ENCODE peak calls at places on chromosomes 11 and 22, in nine cellular contexts. E is cardiac muscle cell, C is GM23248, F is HCT116, M is IMR-90, P is neural progenitor cell, I is right lobe of liver, J is H9, Q is heart right ventricle. R is an unnamed sample.

GRCh38 chr11:102279641-102280170 is 37.6 kb upstream of the BIRC3 start:
- DNase-seq in E (peak; percentile 48), C (peak; percentile 61), F (no peak), M (peak; percentile 84), P (no peak), I (no peak), J (no peak), Q (no peak), R (peak; percentile 38)

GRCh38 chr11:61905801-61906521 is 11.4 kb downstream of the RAB3IL1 start:
- DNase-seq in E (no peak), C (no peak), F (no peak), M (no peak), P (no peak), I (no peak), J (no peak), Q (no peak), R (no peak)

GRCh38 chr22:46287873-46288751 is 8.6 kb upstream of the GTSE1 start:
- DNase-seq in E (no peak), C (no peak), F (no peak), M (no peak), P (no peak), I (peak; percentile 46), J (no peak), Q (peak; percentile 47), R (no peak)

GRCh38 chr22:49964493-49965290 is 4.1 kb downstream of the PIM3 start:
- DNase-seq in E (no peak), C (no peak), F (no peak), M (no peak), P (peak; percentile 1), I (peak; percentile 35), J (peak; percentile 23), Q (peak; percentile 17), R (peak; percentile 20)

GRCh38 chr22:48796295-48797015 is 1031.2 kb downstream of the BRD1 start:
- DNase-seq in E (no peak), C (no peak), F (no peak), M (no peak), P (peak; percentile 29), I (no peak), J (peak; percentile 74), Q (no peak), R (no peak)

GRCh38 chr11:112555491-112556364 is 295.1 kb upstream of the PLET1 start:
- DNase-seq in E (peak; percentile 79), C (peak; percentile 34), F (peak; percentile 8), M (peak; percentile 35), P (peak; percentile 75), I (peak; percentile 60), J (peak; percentile 79), Q (peak; percentile 63), R (peak; percentile 29)

GRCh38 chr22:20931126-20931654 is 14.0 kb downstream of the CRKL start:
- DNase-seq in E (no peak), C (no peak), F (no peak), M (no peak), P (no peak), I (no peak), J (no peak), Q (no peak), R (no peak)

GRCh38 chr11:19595840-19596751 is 116.5 kb upstream of the NAV2 start:
- DNase-seq in E (no peak), C (peak; percentile 94), F (no peak), M (peak; percentile 90), P (no peak), I (peak; percentile 82), J (no peak), Q (peak; percentile 54), R (peak; percentile 81)

GRCh38 chr22:29704528-29705285 is 15.1 kb upstream of the CABP7 start:
- DNase-seq in E (no peak), C (peak; percentile 68), F (no peak), M (peak; percentile 76), P (no peak), I (no peak), J (no peak), Q (no peak), R (no peak)

GRCh38 chr11:21921151-21921550 is 271.7 kb upstream of the ANO5 start:
- DNase-seq in E (no peak), C (no peak), F (no peak), M (no peak), P (peak; percentile 74), I (no peak), J (no peak), Q (no peak), R (no peak)

GRCh38 chr11:123702137-123702536 is 39.3 kb downstream of the ZNF202 start:
- DNase-seq in E (no peak), C (no peak), F (no peak), M (no peak), P (no peak), I (no peak), J (no peak), Q (peak; percentile 17), R (no peak)

GRCh38 chr11:81237139-81237538 is 1496.5 kb downstream of the FAM181B start:
- DNase-seq in E (peak; percentile 68), C (peak; percentile 50), F (no peak), M (peak; percentile 4), P (peak; percentile 62), I (no peak), J (no peak), Q (no peak), R (no peak)

GRCh38 chr22:17774206-17774927 is at the start of gene BID:
- DNase-seq in E (peak; percentile 53), C (peak; percentile 71), F (no peak), M (peak; percentile 17), P (peak; percentile 66), I (peak; percentile 74), J (no peak), Q (peak; percentile 60), R (no peak)

GRCh38 chr11:109752212-109752825 is 330.3 kb downstream of the C11orf87 start:
- DNase-seq in E (no peak), C (no peak), F (no peak), M (no peak), P (no peak), I (no peak), J (no peak), Q (no peak), R (no peak)
- H3K27ac ChIP-seq in E (no peak overlapping the region), C (no peak overlapping the region), F (no peak overlapping the region), M (no peak overlapping the region), P (no peak overlapping the region), I (no peak overlapping the region), J (no peak overlapping the region), Q (no peak overlapping the region), R (no peak overlapping the region)

DNA sequence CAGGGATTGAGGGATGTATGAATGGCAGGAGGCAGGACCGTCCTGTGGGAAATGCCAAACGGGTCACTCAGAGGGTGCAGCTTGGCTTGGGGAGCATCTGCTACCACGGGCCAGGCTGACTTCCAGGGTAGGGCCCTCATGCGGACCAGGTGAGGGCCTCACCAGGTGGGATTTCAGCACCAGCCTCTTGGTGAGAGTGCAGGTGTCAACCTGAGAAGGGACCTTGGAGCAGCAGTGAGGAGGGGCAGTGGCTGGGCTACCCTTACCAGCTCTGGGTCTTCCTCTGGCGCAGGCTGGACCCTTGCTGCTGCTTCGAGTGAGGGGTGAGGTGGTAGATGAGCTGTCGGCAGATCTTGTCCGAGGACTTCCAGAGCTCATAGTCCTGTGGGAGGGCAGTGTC is 4.9 kb downstream of the LRRC75B start:
- DNase-seq in E (no peak), C (no peak), F (no peak), M (no peak), P (no peak), I (no peak), J (no peak), Q (no peak), R (no peak)
- H3K27ac ChIP-seq in E (no peak overlapping the region), C (no peak overlapping the region), F (no peak overlapping the region), M (no peak overlapping the region), P (no peak overlapping the region), I (no peak overlapping the region), J (no peak overlapping the region), Q (no peak overlapping the region), R (no peak overlapping the region)

GRCh38 chr11:114318361-114318760 is 22.2 kb downstream of the NNMT start:
- DNase-seq in E (no peak), C (peak; percentile 2), F (no peak), M (no peak), P (peak; percentile 18), I (no peak), J (no peak), Q (no peak), R (no peak)

GRCh38 chr11:114316980-114317675 is 20.9 kb downstream of the NNMT start:
- DNase-seq in E (no peak), C (peak; percentile 47), F (no peak), M (no peak), P (no peak), I (no peak), J (no peak), Q (no peak), R (peak; percentile 61)

GRCh38 chr11:114315749-114316368 is 19.7 kb downstream of the NNMT start:
- DNase-seq in E (no peak), C (peak; percentile 36), F (no peak), M (no peak), P (no peak), I (no peak), J (no peak), Q (no peak), R (no peak)

GRCh38 chr11:114319716-114320328 is 23.6 kb downstream of the NNMT start:
- DNase-seq in E (no peak), C (peak; percentile 29), F (no peak), M (no peak), P (no peak), I (no peak), J (peak; percentile 72), Q (no peak), R (no peak)

DNA sequence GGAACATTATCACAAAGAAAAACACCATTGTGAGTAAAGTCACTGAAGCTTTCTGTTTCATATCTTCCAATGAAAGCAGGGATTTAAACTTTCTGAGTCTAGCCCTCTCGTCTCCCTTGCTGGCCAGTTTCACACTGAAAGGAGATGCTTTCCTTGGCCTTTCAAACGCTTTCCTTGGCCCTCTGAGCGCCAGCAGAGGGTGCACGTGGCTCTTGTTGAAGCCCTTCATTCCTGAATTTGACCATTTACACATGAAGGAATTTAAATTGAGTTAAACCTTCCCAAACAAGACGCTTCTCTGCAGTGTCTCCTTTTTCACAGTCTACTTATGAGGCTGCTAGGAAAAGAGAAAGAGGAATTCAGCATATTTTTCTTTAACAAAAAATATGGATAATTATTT is 21.5 kb downstream of the NNMT start:
- DNase-seq in E (peak; percentile 46), C (peak; percentile 70), F (peak; percentile 13), M (peak; percentile 67), P (peak; percentile 82), I (no peak), J (peak; percentile 80), Q (peak; percentile 31), R (peak; percentile 80)
- H3K27ac ChIP-seq in E (no peak overlapping the region), C (peak overlapping the region; percentile 53), F (no peak overlapping the region), M (no peak overlapping the region), P (no peak overlapping the region), I (no peak overlapping the region), J (no peak overlapping the region), Q (peak overlapping the region; percentile 47), R (peak overlapping the region; percentile 50)

DNA sequence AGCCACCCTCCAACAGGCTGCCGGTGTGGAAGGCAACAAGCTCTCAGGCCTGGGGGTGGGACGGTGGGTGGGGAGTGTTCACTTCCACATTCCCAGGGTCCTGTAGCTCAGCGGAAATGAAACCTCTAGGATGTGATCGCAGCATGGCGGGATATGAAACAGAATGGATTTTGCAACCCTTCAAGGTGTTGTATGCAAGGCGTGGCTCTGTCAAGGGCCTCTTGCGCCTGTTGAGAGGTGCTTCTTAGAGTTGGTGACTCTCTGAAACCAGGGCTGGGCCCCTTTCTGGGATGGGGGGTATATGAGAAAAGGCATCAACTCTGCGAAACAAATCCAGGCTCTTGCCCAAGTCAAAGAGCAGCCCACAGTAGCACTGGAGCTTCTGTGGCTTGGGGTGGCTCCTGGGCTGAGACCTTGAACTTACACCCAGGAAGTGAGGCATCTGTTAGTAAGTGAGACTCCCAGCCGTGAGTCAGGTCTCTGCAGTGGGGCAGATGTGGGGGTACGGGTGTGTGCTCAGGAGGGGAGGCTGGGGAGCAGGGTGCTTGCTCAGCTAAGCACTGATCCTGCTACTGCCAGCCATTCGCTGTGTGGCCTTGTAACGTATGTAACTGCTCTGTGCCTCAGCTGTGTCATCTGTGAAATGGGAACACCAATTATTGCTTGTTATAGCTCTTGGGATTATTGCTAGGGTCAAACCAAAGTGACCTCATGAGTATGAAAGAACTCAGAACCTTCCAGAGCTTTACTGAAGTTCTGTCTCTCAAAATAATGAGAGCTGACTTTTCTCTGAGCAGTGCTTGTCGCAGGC is 28.3 kb downstream of the NECTIN1 start:
- DNase-seq in E (no peak), C (peak; percentile 23), F (no peak), M (no peak), P (no peak), I (no peak), J (no peak), Q (no peak), R (no peak)
- H3K27ac ChIP-seq in E (no peak overlapping the region), C (no peak overlapping the region), F (no peak overlapping the region), M (no peak overlapping the region), P (no peak overlapping the region), I (no peak overlapping the region), J (no peak overlapping the region), Q (no peak overlapping the region), R (no peak overlapping the region)